ENCODE peak calls at places on chromosomes 3 and 15, in six cellular contexts. N is memory B cell, I is psoas muscle, E is retina, R is NB4, V is NCI-H2029. Y is an unnamed sample.

GRCh38 chr3:73955671-73956070 is 330.9 kb upstream of the PDZRN3 start:
- DNase-seq in N (no peak), R (no peak), E (no peak), V (no peak), I (no peak), Y (no peak)

GRCh38 chr3:60746043-60746638 is 505.1 kb downstream of the FHIT start:
- DNase-seq in V (no peak), N (no peak), E (no peak), R (no peak), I (no peak), Y (no peak)

GRCh38 chr15:75696303-75696657 is 16.4 kb downstream of the CSPG4 start:
- DNase-seq in N (no peak), R (peak), I (no peak), V (no peak), E (no peak), Y (no peak)

GRCh38 chr3:27666277-27666676 is 55.8 kb downstream of the EOMES start:
- DNase-seq in V (no peak), N (no peak), R (peak), I (no peak), E (no peak), Y (no peak)

GRCh38 chr15:75720787-75721461 is 8.3 kb upstream of the CSPG4 start:
- DNase-seq in I (peak), R (peak), N (no peak), E (peak), V (peak), Y (no peak)

GRCh38 chr3:99644741-99645140 is 6.3 kb downstream of the COL8A1 start:
- DNase-seq in I (no peak), R (no peak), V (no peak), E (no peak), N (no peak), Y (no peak)

GRCh38 chr3:190618349-190619030 is 104.6 kb downstream of the IL1RAP start:
- DNase-seq in E (no peak), R (peak), I (no peak), N (no peak), V (no peak), Y (no peak)

GRCh38 chr15:57070674-57071073 is 152.2 kb downstream of the TCF12 start:
- DNase-seq in N (no peak), V (no peak), R (no peak), I (no peak), E (no peak), Y (no peak)

GRCh38 chr3:177150218-177150916 is 46.9 kb downstream of the TBL1XR1 start:
- DNase-seq in V (no peak), E (no peak), R (no peak), I (no peak), N (no peak), Y (no peak)

GRCh38 chr3:15610083-15610482 is 8.5 kb downstream of the BTD start:
- DNase-seq in N (no peak), R (peak), E (no peak), I (peak), V (no peak), Y (no peak)

GRCh38 chr3:13537926-13538325 is 11.0 kb upstream of the FBLN2 start:
- DNase-seq in R (no peak), I (peak), V (no peak), N (no peak), E (no peak), Y (no peak)

GRCh38 chr3:42174679-42175660 is 83.8 kb downstream of the TRAK1 start:
- DNase-seq in E (peak), V (no peak), N (no peak), R (no peak), I (no peak), Y (no peak)

GRCh38 chr15:74514039-74514438 is 27.0 kb upstream of the ARID3B start:
- DNase-seq in N (no peak), E (no peak), I (no peak), V (no peak), R (no peak), Y (no peak)

GRCh38 chr3:45664558-45664957 is 24.6 kb upstream of the SACM1L start:
- DNase-seq in R (no peak), V (no peak), N (peak), E (no peak), I (no peak), Y (no peak)

GRCh38 chr3:167866321-167866720 is 130.8 kb downstream of the SERPINI1 start:
- DNase-seq in V (no peak), N (no peak), I (no peak), R (no peak), E (no peak), Y (no peak)

GRCh38 chr3:30324587-30324986 is 281.8 kb upstream of the TGFBR2 start:
- DNase-seq in E (no peak), I (no peak), R (no peak), V (no peak), N (no peak), Y (no peak)

GRCh38 chr3:170368921-170369320 is 11.4 kb downstream of the SKIL start:
- DNase-seq in N (no peak), R (no peak), V (no peak), E (no peak), I (no peak), Y (no peak)

GRCh38 chr15:92714071-92714456 is 58.5 kb upstream of the FAM174B start:
- DNase-seq in V (no peak), N (no peak), R (peak), E (no peak), I (no peak), Y (no peak)

GRCh38 chr3:126487151-126487771 is 11.6 kb upstream of the ZXDC start:
- DNase-seq in I (no peak), R (peak), E (no peak), V (no peak), N (no peak), Y (no peak)

GRCh38 chr3:14344351-14344750 is 58.1 kb upstream of the SLC6A6 start:
- DNase-seq in N (no peak), R (no peak), E (no peak), V (no peak), I (no peak), Y (no peak)

GRCh38 chr15:48777645-48778337 is 33.1 kb downstream of the CEP152 start:
- DNase-seq in I (no peak), E (no peak), V (no peak), R (no peak), N (no peak), Y (no peak)

GRCh38 chr3:76505202-76505875 is 534.6 kb upstream of the ROBO2 start:
- DNase-seq in V (no peak), N (no peak), E (no peak), R (no peak), I (no peak), Y (no peak)